ENCODE peak calls at places on chromosomes 7 and 10, in four cellular contexts. One of them, this sample, is unnamed.
A peak's percentile ranks its signal among the peaks of the same experiment; 100 is the strongest.

GRCh38 chr10:91689731-91690168 is 56.9 kb upstream of the PPP1R3C start:
- DNase-seq in A549: no peak
- DNase-seq in SK-N-SH: no peak
- DNase-seq in stomach: no peak
- DNase-seq in this sample: peak; percentile 21

GRCh38 chr7:99308461-99309074 is 17.1 kb upstream of the ARPC1A start:
- DNase-seq in A549: no peak
- DNase-seq in SK-N-SH: no peak
- DNase-seq in stomach: peak; percentile 57
- DNase-seq in this sample: no peak

GRCh38 chr10:11724938-11725776 is 17.0 kb upstream of the ECHDC3 start:
- DNase-seq in A549: peak; percentile 72
- DNase-seq in SK-N-SH: peak; percentile 78
- DNase-seq in stomach: no peak
- DNase-seq in this sample: no peak

GRCh38 chr10:28411648-28412047 is 108.8 kb upstream of the MPP7 start:
- DNase-seq in A549: peak; percentile 40
- DNase-seq in SK-N-SH: no peak
- DNase-seq in stomach: no peak
- DNase-seq in this sample: no peak

GRCh38 chr7:1358376-1359050 is 100.8 kb downstream of the MICALL2 start:
- DNase-seq in A549: no peak
- DNase-seq in SK-N-SH: peak; percentile 59
- DNase-seq in stomach: no peak
- DNase-seq in this sample: no peak

GRCh38 chr7:151697942-151698341 is 178.2 kb upstream of the RHEB start:
- DNase-seq in A549: no peak
- DNase-seq in SK-N-SH: no peak
- DNase-seq in stomach: no peak
- DNase-seq in this sample: no peak

GRCh38 chr7:149772236-149772820 is 1.1 kb downstream of the ZNF467 start:
- DNase-seq in A549: no peak
- DNase-seq in SK-N-SH: peak; percentile 79
- DNase-seq in stomach: no peak
- DNase-seq in this sample: no peak

GRCh38 chr10:15740261-15740660 is 20.5 kb upstream of the ITGA8 start:
- DNase-seq in A549: no peak
- DNase-seq in SK-N-SH: no peak
- DNase-seq in stomach: no peak
- DNase-seq in this sample: no peak

GRCh38 chr7:80642871-80643270 is 4.4 kb downstream of the CD36 start:
- DNase-seq in A549: no peak
- DNase-seq in SK-N-SH: no peak
- DNase-seq in stomach: no peak
- DNase-seq in this sample: no peak

GRCh38 chr10:118742787-118743186 is 12.0 kb downstream of the CACUL1 start:
- DNase-seq in A549: no peak
- DNase-seq in SK-N-SH: no peak
- DNase-seq in stomach: no peak
- DNase-seq in this sample: no peak

GRCh38 chr7:66413379-66414114 is 208.4 kb downstream of the TPST1 start:
- DNase-seq in A549: peak; percentile 89
- DNase-seq in SK-N-SH: peak; percentile 100
- DNase-seq in stomach: peak; percentile 86
- DNase-seq in this sample: peak; percentile 47

GRCh38 chr7:158588878-158589442 is 1.3 kb upstream of the PTPRN2 start:
- DNase-seq in A549: no peak
- DNase-seq in SK-N-SH: no peak
- DNase-seq in stomach: no peak
- DNase-seq in this sample: no peak

GRCh38 chr10:13449296-13449695 is 79.5 kb downstream of the BEND7 start:
- DNase-seq in A549: no peak
- DNase-seq in SK-N-SH: no peak
- DNase-seq in stomach: no peak
- DNase-seq in this sample: no peak

GRCh38 chr7:114648680-114649079 is 234.1 kb downstream of the FOXP2 start:
- DNase-seq in A549: no peak
- DNase-seq in SK-N-SH: no peak
- DNase-seq in stomach: no peak
- DNase-seq in this sample: no peak

GRCh38 chr10:91251430-91252056 is 31.1 kb downstream of the PCGF5 start:
- DNase-seq in A549: peak; percentile 56
- DNase-seq in SK-N-SH: peak; percentile 26
- DNase-seq in stomach: peak; percentile 61
- DNase-seq in this sample: peak; percentile 23

GRCh38 chr10:17742918-17743317 is 9.1 kb upstream of the TMEM236 start:
- DNase-seq in A549: peak; percentile 65
- DNase-seq in SK-N-SH: peak; percentile 49
- DNase-seq in stomach: peak; percentile 58
- DNase-seq in this sample: peak; percentile 51

GRCh38 chr10:76017026-76017732 is 585.8 kb downstream of the LRMDA start:
- DNase-seq in A549: no peak
- DNase-seq in SK-N-SH: no peak
- DNase-seq in stomach: no peak
- DNase-seq in this sample: no peak

GRCh38 chr10:5953676-5954075 is 23.7 kb downstream of the IL15RA start:
- DNase-seq in A549: no peak
- DNase-seq in SK-N-SH: no peak
- DNase-seq in stomach: no peak
- DNase-seq in this sample: no peak

GRCh38 chr10:130127612-130128607 is 8.3 kb upstream of the GLRX3 start:
- DNase-seq in A549: peak; percentile 74
- DNase-seq in SK-N-SH: peak; percentile 91
- DNase-seq in stomach: peak; percentile 57
- DNase-seq in this sample: peak; percentile 49

GRCh38 chr10:32347363-32347735 is 391 bp upstream of the EPC1 start:
- DNase-seq in A549: no peak
- DNase-seq in SK-N-SH: no peak
- DNase-seq in stomach: no peak
- DNase-seq in this sample: no peak

GRCh38 chr7:158318511-158318913 is 269.1 kb downstream of the PTPRN2 start:
- DNase-seq in A549: no peak
- DNase-seq in SK-N-SH: no peak
- DNase-seq in stomach: no peak
- DNase-seq in this sample: no peak

GRCh38 chr10:116826803-116827202 is 22.5 kb upstream of the ENO4 start:
- DNase-seq in A549: no peak
- DNase-seq in SK-N-SH: no peak
- DNase-seq in stomach: no peak
- DNase-seq in this sample: no peak

GRCh38 chr7:141511370-141512335 is 39.6 kb upstream of the AGK start:
- DNase-seq in A549: no peak
- DNase-seq in SK-N-SH: no peak
- DNase-seq in stomach: peak; percentile 34
- DNase-seq in this sample: no peak

GRCh38 chr7:55212838-55213237 is 152.3 kb upstream of the LANCL2 start:
- DNase-seq in A549: no peak
- DNase-seq in SK-N-SH: peak; percentile 74
- DNase-seq in stomach: no peak
- DNase-seq in this sample: no peak

GRCh38 chr10:26463986-26464385 is 25.8 kb downstream of the APBB1IP start:
- DNase-seq in A549: no peak
- DNase-seq in SK-N-SH: no peak
- DNase-seq in stomach: no peak
- DNase-seq in this sample: no peak
- H3K4me1 ChIP-seq in A549: peaks cover 21% of the 10 kb centered on the region
- H3K4me1 ChIP-seq in SK-N-SH: no peaks in the 10 kb centered on the region
- H3K4me1 ChIP-seq in stomach: no peaks in the 10 kb centered on the region
- H3K4me1 ChIP-seq in this sample: no peaks in the 10 kb centered on the region

DNA sequence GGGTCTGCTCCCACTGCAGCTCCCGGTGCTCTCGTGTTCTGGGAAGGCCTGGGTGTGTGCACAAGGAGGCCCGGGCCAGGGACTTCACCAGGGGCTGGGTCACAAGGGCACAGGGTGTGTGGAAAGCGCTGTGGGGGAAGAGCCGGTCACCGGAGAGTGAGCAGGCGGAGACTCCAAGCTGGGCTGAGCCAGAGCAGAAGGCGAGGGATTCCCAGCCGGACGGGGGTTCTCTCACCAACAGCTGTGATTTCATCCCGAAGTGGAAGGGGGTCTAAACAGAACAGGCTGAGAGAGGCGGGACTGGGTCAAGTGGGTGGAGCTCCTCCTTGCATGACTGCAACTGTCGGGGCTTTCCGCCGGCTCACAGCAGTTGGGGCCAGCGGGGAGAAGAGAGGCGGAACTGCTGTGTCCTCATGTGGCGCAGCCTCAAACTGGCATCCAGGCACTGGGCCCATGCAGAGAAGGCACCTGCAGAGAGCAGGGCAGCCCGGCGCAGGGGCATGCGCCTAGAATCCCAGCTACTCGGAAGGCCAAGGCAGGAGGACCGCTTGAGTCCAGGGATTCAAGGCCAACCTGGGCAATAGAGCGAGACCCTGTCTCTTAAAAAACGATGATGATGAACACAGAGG is 7.6 kb upstream of the ORAI2 start:
- DNase-seq in A549: no peak
- DNase-seq in SK-N-SH: no peak
- DNase-seq in stomach: peak; percentile 63
- DNase-seq in this sample: no peak
- TF ChIP-seq EP300 in A549: no peak
- TF ChIP-seq EP300 in SK-N-SH: no peak
- TF ChIP-seq EP300 in stomach: no peak
- TF ChIP-seq EP300 in this sample: no peak

DNA sequence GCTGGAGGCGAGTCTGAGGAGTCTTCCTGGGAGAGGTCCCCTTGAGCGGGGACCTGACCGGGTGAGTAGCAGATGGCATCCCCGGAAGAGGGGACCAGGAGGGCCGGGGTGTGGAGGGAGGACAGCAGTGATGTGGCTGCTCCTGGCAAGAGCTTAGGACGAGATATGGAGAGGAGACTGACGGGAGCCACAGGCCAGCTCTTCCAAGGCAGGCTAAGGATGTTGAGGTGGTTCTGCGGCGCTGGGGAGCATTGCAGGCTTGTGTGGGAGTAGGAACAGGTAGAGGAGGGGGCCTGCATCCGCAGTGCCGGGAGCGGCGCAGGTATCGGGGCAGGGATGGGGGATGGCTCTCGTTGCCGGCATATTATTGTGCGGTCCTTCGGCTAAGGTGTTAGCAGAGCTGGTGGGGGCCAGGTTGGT is 76.7 kb upstream of the ANLN start:
- DNase-seq in A549: no peak
- DNase-seq in SK-N-SH: no peak
- DNase-seq in stomach: no peak
- DNase-seq in this sample: no peak
- H3K4me3 ChIP-seq in A549: no peak overlapping the region
- H3K4me3 ChIP-seq in SK-N-SH: no peak overlapping the region
- H3K4me3 ChIP-seq in stomach: no peak overlapping the region
- H3K4me3 ChIP-seq in this sample: no peak overlapping the region

GRCh38 chr7:95546647-95547046 is 49.7 kb downstream of the PDK4 start:
- DNase-seq in A549: no peak
- DNase-seq in SK-N-SH: no peak
- DNase-seq in stomach: peak; percentile 49
- DNase-seq in this sample: no peak

GRCh38 chr7:95545666-95546065 is 50.6 kb downstream of the PDK4 start:
- DNase-seq in A549: no peak
- DNase-seq in SK-N-SH: no peak
- DNase-seq in stomach: no peak
- DNase-seq in this sample: no peak

GRCh38 chr7:95547949-95548348 is 48.4 kb downstream of the PDK4 start:
- DNase-seq in A549: no peak
- DNase-seq in SK-N-SH: no peak
- DNase-seq in stomach: no peak
- DNase-seq in this sample: no peak

GRCh38 chr7:95545007-95545615 is 51.2 kb downstream of the PDK4 start:
- DNase-seq in A549: peak; percentile 71
- DNase-seq in SK-N-SH: no peak
- DNase-seq in stomach: peak; percentile 55
- DNase-seq in this sample: peak; percentile 72

DNA sequence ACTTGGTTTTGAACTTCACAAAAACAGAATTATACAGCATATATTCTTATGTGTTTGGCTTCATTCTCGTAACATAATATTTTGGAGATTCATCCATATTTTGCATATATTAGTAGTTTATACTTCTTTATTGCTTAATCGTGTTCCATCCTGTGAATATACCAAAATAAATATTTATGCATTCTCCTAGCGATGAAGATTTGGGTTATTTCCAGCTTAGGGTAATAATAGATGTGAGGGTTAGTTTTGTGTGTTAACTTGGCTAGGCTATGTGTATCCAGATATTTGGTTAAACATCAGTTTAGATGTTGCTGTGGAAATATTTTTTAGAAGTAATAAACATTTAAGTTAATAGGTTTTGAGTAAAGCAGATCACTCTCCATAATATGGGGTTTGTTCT is 49.0 kb downstream of the PDK4 start:
- DNase-seq in A549: no peak
- DNase-seq in SK-N-SH: no peak
- DNase-seq in stomach: no peak
- DNase-seq in this sample: no peak
- H3K4me1 ChIP-seq in A549: peaks cover 29% of the 10 kb centered on the region
- H3K4me1 ChIP-seq in SK-N-SH: no peaks in the 10 kb centered on the region
- H3K4me1 ChIP-seq in stomach: peaks cover 65% of the 10 kb centered on the region
- H3K4me1 ChIP-seq in this sample: peaks cover 79% of the 10 kb centered on the region

GRCh38 chr10:3471927-3472704 is 299.5 kb upstream of the PITRM1 start:
- DNase-seq in A549: peak; percentile 43
- DNase-seq in SK-N-SH: no peak
- DNase-seq in stomach: no peak
- DNase-seq in this sample: no peak
- TF ChIP-seq EP300 in A549: no peak
- TF ChIP-seq EP300 in SK-N-SH: no peak
- TF ChIP-seq EP300 in stomach: no peak
- TF ChIP-seq EP300 in this sample: peak; percentile 87